ENCODE peak calls at places on chromosomes 2 and 18, in seven cellular contexts. Z is left ventricle myocardium inferior, D is colonic mucosa, K is cardiac fibroblast, R is NCI-H510A treated with DMSO at 0.1 percent for 48 hours, X is foreskin fibroblast, Q is T-helper 9 cell. O is an unnamed sample.
A peak's percentile ranks its signal among the peaks of the same experiment; 100 is the strongest.

GRCh38 chr2:234290671-234291070 is 206.2 kb downstream of the ARL4C start:
- DNase-seq in Z (no peak), D (no peak), K (no peak), R (no peak), X (peak; percentile 45), Q (peak; percentile 70), O (no peak)

GRCh38 chr2:39107724-39108273 is 13.1 kb downstream of the SOS1 start:
- DNase-seq in Z (no peak), D (no peak), K (no peak), R (peak; percentile 44), X (no peak), Q (no peak), O (peak; percentile 69)

GRCh38 chr18:77087391-77088141 is 45.0 kb downstream of the MBP start:
- DNase-seq in Z (peak; percentile 61), D (peak; percentile 59), K (peak; percentile 38), R (no peak), X (peak; percentile 76), Q (no peak), O (no peak)

GRCh38 chr2:103289101-103289725 is 527.4 kb downstream of the TMEM182 start:
- DNase-seq in Z (no peak), D (no peak), K (no peak), R (peak; percentile 25), X (no peak), Q (no peak), O (no peak)

GRCh38 chr2:214069254-214069653 is 341.6 kb upstream of the VWC2L start:
- DNase-seq in Z (no peak), D (no peak), K (peak; percentile 91), R (no peak), X (peak; percentile 93), Q (no peak), O (peak; percentile 9)

GRCh38 chr2:149800624-149801220 is 213.1 kb upstream of the MMADHC start:
- DNase-seq in Z (no peak), D (no peak), K (no peak), R (no peak), X (no peak), Q (no peak), O (peak; percentile 3)

GRCh38 chr2:25844089-25844488 is 34.2 kb downstream of the ASXL2 start:
- DNase-seq in Z (no peak), D (no peak), K (peak; percentile 56), R (no peak), X (peak; percentile 76), Q (no peak), O (no peak)

GRCh38 chr2:202377308-202377736 is 1.2 kb downstream of the BMPR2 start:
- DNase-seq in Z (peak; percentile 33), D (peak; percentile 49), K (peak; percentile 47), R (peak; percentile 41), X (peak; percentile 76), Q (no peak), O (peak; percentile 51)

GRCh38 chr18:13616041-13616440 is 110.3 kb downstream of the FAM210A start:
- DNase-seq in Z (no peak), D (no peak), K (no peak), R (no peak), X (no peak), Q (no peak), O (no peak)

GRCh38 chr2:27798948-27799645 is 27.6 kb downstream of the MRPL33 start:
- DNase-seq in Z (peak; percentile 28), D (no peak), K (peak; percentile 100), R (no peak), X (peak; percentile 100), Q (no peak), O (no peak)

GRCh38 chr2:76427447-76427846 is 716.7 kb upstream of the GCFC2 start:
- DNase-seq in Z (no peak), D (no peak), K (no peak), R (no peak), X (no peak), Q (no peak), O (no peak)

GRCh38 chr18:3885209-3885792 is 435.3 kb downstream of the TGIF1 start:
- DNase-seq in Z (no peak), D (no peak), K (no peak), R (no peak), X (no peak), Q (no peak), O (peak; percentile 71)

GRCh38 chr2:100383954-100384353 is 33.5 kb downstream of the CHST10 start:
- DNase-seq in Z (no peak), D (no peak), K (no peak), R (no peak), X (no peak), Q (no peak), O (no peak)

GRCh38 chr2:240946654-240947053 is 40.5 kb downstream of the CROCC2 start:
- DNase-seq in Z (no peak), D (no peak), K (no peak), R (no peak), X (peak; percentile 70), Q (no peak), O (no peak)

GRCh38 chr2:60745761-60746160 is 10.3 kb upstream of the PAPOLG start:
- DNase-seq in Z (no peak), D (no peak), K (no peak), R (no peak), X (no peak), Q (no peak), O (peak; percentile 4)

GRCh38 chr2:27428978-27429541 is 629 bp downstream of the NRBP1 start:
- DNase-seq in Z (peak; percentile 86), D (peak; percentile 85), K (peak; percentile 83), R (peak; percentile 76), X (peak; percentile 97), Q (peak; percentile 52), O (peak; percentile 85)